ENCODE peak calls at places on chromosomes 11 and 22, in seven cellular contexts. Q is psoas muscle, O is GM13977, X is HuH-7, Z is DMS153, S is M059J, D is NCI-H187 treated with DMSO at 0.1 percent for 48 hours. R is an unnamed sample.

GRCh38 chr11:83645561-83645960 is 359.4 kb upstream of the CCDC90B start:
- DNase-seq in Q (no peak), O (no peak), X (no peak), Z (no peak), S (no peak), D (no peak), R (no peak)

GRCh38 chr11:17768547-17768946 is 34.0 kb downstream of the KCNC1 start:
- DNase-seq in Q (no peak), O (no peak), X (no peak), Z (no peak), S (no peak), D (no peak), R (no peak)

GRCh38 chr11:117604349-117604995 is 192.5 kb downstream of the DSCAML1 start:
- DNase-seq in Q (no peak), O (no peak), X (no peak), Z (peak), S (peak), D (no peak), R (no peak)

GRCh38 chr11:128831781-128832497 is 35.2 kb downstream of the KCNJ1 start:
- DNase-seq in Q (no peak), O (no peak), X (no peak), Z (no peak), S (no peak), D (no peak), R (no peak)

GRCh38 chr11:112963368-112963955 is 2.2 kb downstream of the NCAM1 start:
- DNase-seq in Q (peak), O (no peak), X (no peak), Z (no peak), S (no peak), D (no peak), R (no peak)

GRCh38 chr11:3135491-3136440 is 29.3 kb downstream of the OSBPL5 start:
- DNase-seq in Q (peak), O (no peak), X (no peak), Z (no peak), S (peak), D (no peak), R (no peak)

GRCh38 chr11:128455766-128456165 is 131.6 kb downstream of the ETS1 start:
- DNase-seq in Q (no peak), O (no peak), X (no peak), Z (no peak), S (no peak), D (no peak), R (no peak)

GRCh38 chr11:134345237-134345550 is 13.4 kb downstream of the GLB1L2 start:
- DNase-seq in Q (no peak), O (no peak), X (no peak), Z (no peak), S (no peak), D (no peak), R (no peak)

GRCh38 chr22:35400335-35400680 is 368 bp downstream of the MCM5 start:
- DNase-seq in Q (no peak), O (no peak), X (no peak), Z (no peak), S (no peak), D (no peak), R (no peak)

GRCh38 chr11:45083544-45084087 is 62.8 kb upstream of the PRDM11 start:
- DNase-seq in Q (no peak), O (no peak), X (peak), Z (no peak), S (peak), D (no peak), R (peak)

GRCh38 chr11:130211144-130211543 is 51.6 kb downstream of the ST14 start:
- DNase-seq in Q (no peak), O (no peak), X (peak), Z (no peak), S (no peak), D (no peak), R (no peak)

GRCh38 chr11:121795206-121795605 is 320.8 kb downstream of the BLID start:
- DNase-seq in Q (no peak), O (no peak), X (no peak), Z (peak), S (no peak), D (no peak), R (no peak)

GRCh38 chr22:33917744-33918406 is 2.4 kb downstream of the LARGE1 start:
- DNase-seq in Q (no peak), O (peak), X (peak), Z (no peak), S (peak), D (no peak), R (peak)

GRCh38 chr11:61700221-61700620 is 20.0 kb downstream of the DAGLA start:
- DNase-seq in Q (no peak), O (no peak), X (no peak), Z (peak), S (peak), D (no peak), R (peak)

GRCh38 chr11:8801121-8801520 is 109.9 kb upstream of the AKIP1 start:
- DNase-seq in Q (no peak), O (no peak), X (no peak), Z (no peak), S (no peak), D (no peak), R (no peak)

GRCh38 chr11:63998558-63999348 is 12.5 kb downstream of the OTUB1 start:
- DNase-seq in Q (no peak), O (peak), X (no peak), Z (peak), S (no peak), D (no peak), R (no peak)

GRCh38 chr22:24965822-24966626 is 13.5 kb downstream of the KIAA1671 start:
- DNase-seq in Q (peak), O (no peak), X (no peak), Z (peak), S (peak), D (no peak), R (peak)

GRCh38 chr22:28019360-28019759 is 100.3 kb upstream of the PITPNB start:
- DNase-seq in Q (peak), O (no peak), X (no peak), Z (no peak), S (peak), D (no peak), R (no peak)

GRCh38 chr11:125463590-125464265 is 32.3 kb downstream of the FEZ1 start:
- DNase-seq in Q (no peak), O (no peak), X (no peak), Z (no peak), S (no peak), D (no peak), R (no peak)

GRCh38 chr11:130636672-130637463 is 188.4 kb downstream of the ADAMTS15 start:
- DNase-seq in Q (no peak), O (peak), X (no peak), Z (peak), S (peak), D (no peak), R (peak)

GRCh38 chr11:33957304-33957917 is 65.5 kb upstream of the LMO2 start:
- DNase-seq in Q (no peak), O (no peak), X (no peak), Z (no peak), S (peak), D (no peak), R (no peak)

GRCh38 chr11:20110908-20111669 is 49.2 kb downstream of the DBX1 start:
- DNase-seq in Q (no peak), O (peak), X (peak), Z (peak), S (peak), D (peak), R (peak)

GRCh38 chr22:41512421-41513194 is 31.7 kb downstream of the POLR3H start:
- DNase-seq in Q (peak), O (no peak), X (peak), Z (peak), S (peak), D (no peak), R (peak)

GRCh38 chr22:32202539-32203180 is 2.2 kb downstream of the RFPL2 start:
- DNase-seq in Q (no peak), O (peak), X (peak), Z (peak), S (peak), D (no peak), R (peak)

GRCh38 chr22:43861529-43861928 is 784 bp downstream of the SULT4A1 start:
- DNase-seq in Q (no peak), O (no peak), X (no peak), Z (no peak), S (no peak), D (no peak), R (no peak)

GRCh38 chr11:45803981-45804805 is 756 bp upstream of the SLC35C1 start:
- DNase-seq in Q (peak), O (peak), X (peak), Z (peak), S (peak), D (no peak), R (peak)

GRCh38 chr11:59550842-59551650 is 39.7 kb downstream of the OR4D9 start:
- DNase-seq in Q (peak), O (peak), X (no peak), Z (peak), S (peak), D (no peak), R (peak)

R was measured in HepG2.